ENCODE peak calls at places on chromosomes 13 and 19, in four cellular contexts. One of them, this sample, is unnamed.

GRCh38 chr13:36395280-36395679 is 37.0 kb upstream of the CCNA1 start:
- DNase-seq in erythroblast: peak; percentile 26
- DNase-seq in A549: peak; percentile 5
- DNase-seq in upper lobe of left lung: no peak
- DNase-seq in this sample: no peak

GRCh38 chr19:35045667-35046300 is 4.3 kb downstream of the HPN start:
- DNase-seq in upper lobe of left lung: no peak
- DNase-seq in A549: peak; percentile 95
- DNase-seq in erythroblast: peak; percentile 25
- DNase-seq in this sample: peak; percentile 58

GRCh38 chr19:46692918-46693722 is 23.8 kb downstream of the PRKD2 start:
- DNase-seq in A549: no peak
- DNase-seq in upper lobe of left lung: no peak
- DNase-seq in erythroblast: no peak
- DNase-seq in this sample: no peak

GRCh38 chr13:73681779-73682178 is 452.4 kb downstream of the KLF12 start:
- DNase-seq in A549: no peak
- DNase-seq in erythroblast: no peak
- DNase-seq in upper lobe of left lung: no peak
- DNase-seq in this sample: no peak

GRCh38 chr13:36353001-36353400 is 6.8 kb upstream of the SPART start:
- DNase-seq in upper lobe of left lung: no peak
- DNase-seq in A549: no peak
- DNase-seq in erythroblast: no peak
- DNase-seq in this sample: no peak

GRCh38 chr13:40777166-40777956 is 6.4 kb upstream of the MRPS31 start:
- DNase-seq in upper lobe of left lung: no peak
- DNase-seq in A549: peak; percentile 35
- DNase-seq in erythroblast: peak; percentile 81
- DNase-seq in this sample: no peak

GRCh38 chr13:110113284-110113764 is 193.6 kb downstream of the COL4A1 start:
- DNase-seq in A549: no peak
- DNase-seq in upper lobe of left lung: no peak
- DNase-seq in erythroblast: no peak
- DNase-seq in this sample: no peak

GRCh38 chr13:95714142-95714832 is 37.3 kb downstream of the DNAJC3 start:
- DNase-seq in erythroblast: no peak
- DNase-seq in upper lobe of left lung: no peak
- DNase-seq in A549: peak; percentile 22
- DNase-seq in this sample: no peak

GRCh38 chr19:40756502-40757110 is 5.6 kb downstream of the SNRPA start:
- DNase-seq in erythroblast: no peak
- DNase-seq in upper lobe of left lung: no peak
- DNase-seq in A549: no peak
- DNase-seq in this sample: no peak

DNA sequence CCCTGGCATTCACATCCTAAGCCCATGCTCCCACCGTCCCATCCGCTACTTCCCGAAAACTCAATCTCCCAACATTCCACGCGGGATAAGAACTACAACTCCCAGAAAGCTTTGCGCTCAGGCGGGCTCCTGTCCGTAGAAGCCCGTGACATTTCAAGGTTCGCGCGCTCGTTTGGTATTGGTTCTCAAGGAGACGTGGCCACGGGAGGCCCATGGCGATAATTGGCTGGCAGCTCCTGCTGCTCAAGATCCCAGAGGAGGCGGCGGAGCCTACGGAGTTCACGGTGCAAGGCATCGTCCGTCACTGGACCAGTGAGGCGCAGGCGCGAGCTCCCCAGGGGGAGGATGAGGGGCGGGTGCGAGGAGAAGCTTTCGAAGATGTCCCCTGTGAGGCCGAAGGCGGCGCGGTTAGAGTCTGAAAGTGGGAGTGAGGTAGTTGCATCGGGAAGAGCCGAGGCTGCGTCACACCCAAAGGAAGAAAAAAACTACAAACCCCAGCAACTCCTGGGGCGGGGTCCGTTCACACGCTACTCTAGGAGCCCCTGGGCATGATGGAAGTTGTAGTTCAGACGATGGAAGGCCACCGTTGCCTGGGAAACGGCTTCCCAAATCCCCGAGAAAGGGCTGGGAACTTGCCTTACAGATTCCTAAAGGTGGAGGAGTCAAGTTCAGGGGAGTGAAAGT is 1.2 kb upstream of the MAMSTR start:
- DNase-seq in upper lobe of left lung: peak; percentile 92
- DNase-seq in A549: peak; percentile 100
- DNase-seq in erythroblast: peak; percentile 97
- DNase-seq in this sample: peak; percentile 97
- TF ChIP-seq POLR2A in upper lobe of left lung: no peak
- TF ChIP-seq POLR2A in A549: peak; percentile 24
- TF ChIP-seq POLR2A in erythroblast: peak; percentile 72
- TF ChIP-seq POLR2A in this sample: peak; percentile 47

DNA sequence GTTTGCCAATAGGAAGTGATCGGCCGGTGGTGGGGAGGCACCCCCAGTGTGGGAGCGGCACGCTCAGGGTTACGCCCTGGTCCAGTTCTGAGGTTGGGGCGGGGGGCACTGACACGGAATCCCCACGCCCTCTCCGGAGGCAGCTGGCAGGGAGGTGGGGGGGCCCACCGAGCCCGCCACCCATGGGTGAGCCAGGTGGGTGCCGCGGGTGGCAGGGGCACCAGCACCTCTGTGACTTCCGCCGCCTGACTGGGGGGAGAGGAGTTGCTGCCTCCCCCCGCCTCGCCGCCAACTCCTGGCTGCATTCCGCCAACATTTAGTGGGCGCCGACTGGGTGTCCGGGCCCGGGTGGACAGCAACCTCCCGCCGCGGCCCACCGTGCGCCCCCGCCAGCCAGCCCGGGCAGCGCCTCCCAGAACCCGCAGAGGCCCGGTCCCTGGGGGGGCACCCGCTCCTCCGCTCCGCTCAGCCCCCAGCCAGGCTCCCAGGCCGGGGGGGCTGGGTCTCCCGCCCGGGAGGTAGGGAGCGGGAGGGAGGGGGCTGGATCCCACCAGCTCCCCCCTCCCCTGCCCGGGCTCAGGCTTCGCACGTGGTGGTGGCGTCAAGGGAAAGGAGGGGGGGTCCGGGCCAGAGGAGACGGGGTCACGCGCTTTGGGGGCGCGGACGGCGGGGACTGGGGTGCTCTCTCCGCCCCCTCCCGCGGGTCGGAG is 2.0 kb downstream of the ZBTB7A start:
- DNase-seq in upper lobe of left lung: peak; percentile 90
- DNase-seq in A549: no peak
- DNase-seq in erythroblast: no peak
- DNase-seq in this sample: no peak
- TF ChIP-seq POLR2A in upper lobe of left lung: no peak
- TF ChIP-seq POLR2A in A549: no peak
- TF ChIP-seq POLR2A in erythroblast: no peak
- TF ChIP-seq POLR2A in this sample: no peak

DNA sequence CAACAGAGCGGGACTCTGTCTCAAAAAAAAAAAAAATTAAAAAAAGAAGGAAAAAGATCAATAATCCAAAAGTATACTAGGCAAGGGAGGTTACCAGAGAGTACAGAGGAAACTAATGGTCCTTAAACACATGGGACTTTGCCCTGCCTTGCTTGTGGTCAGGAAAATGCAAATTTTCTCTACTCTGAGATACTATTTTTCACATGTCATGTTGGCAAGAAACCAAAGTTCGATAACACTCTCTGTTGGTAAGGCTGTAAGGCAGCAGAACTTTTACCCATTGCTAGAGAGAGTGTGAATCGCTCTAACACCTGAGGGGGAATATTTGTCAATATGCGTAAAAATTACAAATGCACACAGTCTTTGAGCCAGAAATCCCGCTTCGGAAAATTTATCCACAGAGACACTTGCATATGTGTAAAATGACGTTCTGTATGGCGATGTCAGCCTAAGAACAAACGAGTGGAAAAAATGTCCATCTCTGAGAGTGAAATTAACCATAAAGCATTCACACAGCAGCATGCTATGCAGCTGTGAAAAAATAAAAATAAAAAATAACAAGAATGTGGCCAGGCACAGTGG is 9.4 kb upstream of the RFX1 start:
- DNase-seq in A549: no peak
- DNase-seq in erythroblast: peak; percentile 81
- DNase-seq in upper lobe of left lung: no peak
- DNase-seq in this sample: peak; percentile 42
- TF ChIP-seq POLR2A in A549: no peak
- TF ChIP-seq POLR2A in erythroblast: no peak
- TF ChIP-seq POLR2A in upper lobe of left lung: no peak
- TF ChIP-seq POLR2A in this sample: no peak

GRCh38 chr13:89269737-89270136 is 1598.6 kb downstream of the SLITRK5 start:
- DNase-seq in upper lobe of left lung: no peak
- DNase-seq in A549: no peak
- DNase-seq in erythroblast: no peak
- DNase-seq in this sample: no peak
- TF ChIP-seq POLR2A in upper lobe of left lung: no peak
- TF ChIP-seq POLR2A in A549: no peak
- TF ChIP-seq POLR2A in erythroblast: no peak
- TF ChIP-seq POLR2A in this sample: no peak

GRCh38 chr19:7294571-7295212 is 478 bp upstream of the INSR start:
- DNase-seq in erythroblast: peak; percentile 74
- DNase-seq in A549: peak; percentile 39
- DNase-seq in upper lobe of left lung: peak; percentile 93
- DNase-seq in this sample: peak; percentile 46

GRCh38 chr19:7292950-7293794 is 1.0 kb downstream of the INSR start:
- DNase-seq in A549: no peak
- DNase-seq in upper lobe of left lung: peak; percentile 91
- DNase-seq in erythroblast: peak; percentile 50
- DNase-seq in this sample: no peak

GRCh38 chr19:7292352-7292949 is 1.8 kb downstream of the INSR start:
- DNase-seq in upper lobe of left lung: no peak
- DNase-seq in erythroblast: no peak
- DNase-seq in A549: no peak
- DNase-seq in this sample: no peak

GRCh38 chr19:7295912-7296486 is 1.8 kb upstream of the INSR start:
- DNase-seq in A549: no peak
- DNase-seq in erythroblast: no peak
- DNase-seq in upper lobe of left lung: no peak
- DNase-seq in this sample: no peak

DNA sequence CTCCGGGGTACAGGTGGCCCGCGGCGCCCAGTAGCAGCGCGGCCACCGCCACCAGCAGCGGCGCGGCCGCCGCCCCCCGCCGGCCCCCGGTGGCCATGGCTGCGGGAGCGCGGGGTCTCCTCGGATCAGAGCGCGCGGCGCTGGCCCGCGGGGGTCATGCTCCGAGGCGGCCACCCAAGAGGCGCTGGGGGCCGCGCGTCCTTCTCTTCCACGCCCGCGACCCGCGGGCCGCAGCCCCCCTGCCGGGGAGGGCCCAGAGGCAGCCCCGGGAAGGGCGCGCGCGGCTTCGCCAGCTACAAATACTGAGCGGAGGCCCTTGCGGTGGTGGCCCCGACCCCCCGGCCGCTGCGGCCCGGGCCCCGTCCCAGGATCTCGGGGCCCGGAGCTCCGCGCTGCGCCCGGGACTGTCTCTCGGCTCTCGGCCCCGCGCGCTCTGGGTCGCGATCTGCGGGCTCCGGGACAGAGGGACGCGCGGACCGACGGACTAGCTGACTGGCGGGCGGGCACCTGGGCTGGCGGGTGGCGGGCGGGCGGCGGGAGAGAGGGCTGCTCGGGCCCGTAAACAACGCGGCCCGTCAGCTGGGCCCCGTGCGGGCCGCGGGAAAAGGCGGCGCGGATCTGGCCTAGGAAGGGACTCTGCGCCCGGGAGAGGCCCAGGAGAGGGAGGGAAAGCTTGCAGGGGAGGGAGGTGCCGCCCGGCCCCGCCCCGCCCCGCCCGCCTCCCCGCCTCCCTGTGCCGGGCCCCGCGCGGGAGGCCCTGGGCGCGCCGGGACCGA is at the start of gene INSR:
- DNase-seq in upper lobe of left lung: peak; percentile 97
- DNase-seq in A549: peak; percentile 81
- DNase-seq in erythroblast: peak; percentile 92
- DNase-seq in this sample: peak; percentile 96
- TF ChIP-seq POLR2A in upper lobe of left lung: no peak
- TF ChIP-seq POLR2A in A549: peak; percentile 26
- TF ChIP-seq POLR2A in erythroblast: no peak
- TF ChIP-seq POLR2A in this sample: no peak

GRCh38 chr13:77579971-77580370 is 44.5 kb downstream of the SCEL start:
- DNase-seq in erythroblast: no peak
- DNase-seq in A549: no peak
- DNase-seq in upper lobe of left lung: no peak
- DNase-seq in this sample: no peak
- TF ChIP-seq POLR2A in erythroblast: no peak
- TF ChIP-seq POLR2A in A549: no peak
- TF ChIP-seq POLR2A in upper lobe of left lung: no peak
- TF ChIP-seq POLR2A in this sample: no peak

GRCh38 chr19:16330811-16331690 is 6.4 kb downstream of the KLF2 start:
- DNase-seq in upper lobe of left lung: no peak
- DNase-seq in A549: no peak
- DNase-seq in erythroblast: no peak
- DNase-seq in this sample: no peak

GRCh38 chr19:16327911-16328823 is 3.5 kb downstream of the KLF2 start:
- DNase-seq in upper lobe of left lung: no peak
- DNase-seq in A549: no peak
- DNase-seq in erythroblast: no peak
- DNase-seq in this sample: no peak

GRCh38 chr19:16328824-16329482 is 4.3 kb downstream of the KLF2 start:
- DNase-seq in upper lobe of left lung: no peak
- DNase-seq in erythroblast: no peak
- DNase-seq in A549: no peak
- DNase-seq in this sample: no peak

GRCh38 chr19:16332991-16333624 is 8.5 kb downstream of the KLF2 start:
- DNase-seq in upper lobe of left lung: no peak
- DNase-seq in erythroblast: no peak
- DNase-seq in A549: no peak
- DNase-seq in this sample: no peak

GRCh38 chr19:16330368-16330801 is 5.8 kb downstream of the KLF2 start:
- DNase-seq in A549: peak; percentile 72
- DNase-seq in erythroblast: peak; percentile 48
- DNase-seq in upper lobe of left lung: peak; percentile 88
- DNase-seq in this sample: peak; percentile 54
- TF ChIP-seq POLR2A in A549: no peak
- TF ChIP-seq POLR2A in erythroblast: no peak
- TF ChIP-seq POLR2A in upper lobe of left lung: no peak
- TF ChIP-seq POLR2A in this sample: no peak

DNA sequence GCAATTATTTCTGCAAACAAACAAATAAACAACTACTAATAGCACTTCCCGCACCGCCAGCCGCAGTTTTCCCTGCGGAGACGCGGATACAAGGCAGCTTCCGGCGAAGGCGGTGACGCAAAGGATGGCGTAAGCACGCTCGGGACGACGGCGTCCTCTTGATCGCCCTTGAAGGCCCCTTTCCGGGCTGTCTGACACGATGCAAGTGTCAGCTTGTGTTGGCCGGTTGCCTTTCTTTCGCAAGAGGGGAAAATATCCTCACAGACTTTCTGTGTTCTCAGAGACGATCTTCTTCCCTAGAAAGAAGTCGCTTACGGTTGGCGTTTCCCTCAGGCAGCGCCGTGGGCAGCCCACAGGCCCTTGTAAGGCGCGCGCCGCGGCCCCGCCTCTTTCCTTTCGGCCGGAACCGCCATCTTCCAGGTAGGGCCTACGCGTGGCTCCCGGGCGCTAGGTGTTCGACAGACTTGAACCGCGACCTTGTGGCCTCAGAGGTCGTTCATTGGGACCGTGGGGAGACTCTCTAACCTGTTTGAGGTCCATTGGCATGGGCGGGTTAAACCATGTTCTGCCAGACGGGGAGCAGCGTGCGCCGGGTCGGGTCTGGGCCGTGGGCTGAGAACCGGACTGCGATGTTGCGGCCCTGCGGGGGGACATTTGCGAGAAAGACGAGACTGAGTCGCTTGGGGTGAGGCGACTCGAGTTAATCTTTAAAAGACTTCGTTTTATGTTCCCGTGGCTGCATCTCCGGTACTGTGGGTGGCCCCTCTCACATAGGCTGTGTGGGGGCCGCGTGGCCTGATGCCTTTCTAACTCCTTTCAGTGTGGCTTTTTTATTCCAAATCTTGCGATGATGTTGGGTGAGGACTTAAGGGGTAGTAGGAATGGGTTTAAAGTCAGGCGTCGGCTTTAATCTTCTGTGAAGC is at the start of gene RPL21:
- DNase-seq in upper lobe of left lung: peak; percentile 98
- DNase-seq in erythroblast: peak; percentile 98
- DNase-seq in A549: peak; percentile 66
- DNase-seq in this sample: peak; percentile 72
- TF ChIP-seq POLR2A in upper lobe of left lung: peak; percentile 94
- TF ChIP-seq POLR2A in erythroblast: peak; percentile 97
- TF ChIP-seq POLR2A in A549: peak; percentile 51
- TF ChIP-seq POLR2A in this sample: peak; percentile 98